ENCODE peak calls at places on chromosomes 16 and 17, in five cellular contexts. S is heart left ventricle; R is psoas muscle; I is CD8-positive, alpha-beta T cell; U is brain microvascular endothelial cell. K is an unnamed sample.

GRCh38 chr16:31273676-31274075 is 13.9 kb downstream of the ITGAM start:
- DNase-seq in I (no peak), U (no peak), R (no peak), S (no peak), K (no peak)

GRCh38 chr16:2511128-2511785 is 2.5 kb upstream of the ATP6V0C start:
- DNase-seq in I (no peak), S (peak; percentile 75), R (peak; percentile 78), U (peak; percentile 52), K (no peak)

GRCh38 chr17:66860204-66860603 is 25.3 kb downstream of the CACNG5 start:
- DNase-seq in S (no peak), I (no peak), U (no peak), R (no peak), K (no peak)

GRCh38 chr17:21549107-21549687 is 143.1 kb upstream of the KCNJ18 start:
- DNase-seq in R (no peak), S (no peak), I (no peak), U (peak; percentile 48), K (no peak)

GRCh38 chr16:55497558-55497957 is 11.3 kb upstream of the LPCAT2 start:
- DNase-seq in U (no peak), R (no peak), S (no peak), I (no peak), K (no peak)

GRCh38 chr17:73757324-73757942 is 113.2 kb upstream of the SDK2 start:
- DNase-seq in R (no peak), U (no peak), I (no peak), S (no peak), K (no peak)

GRCh38 chr17:14904406-14904805 is 360.7 kb downstream of the PMP22 start:
- DNase-seq in I (no peak), U (peak; percentile 19), S (no peak), R (no peak), K (no peak)

GRCh38 chr16:53872248-53873221 is 168.6 kb downstream of the FTO start:
- DNase-seq in U (peak; percentile 65), R (no peak), I (no peak), S (no peak), K (peak; percentile 39)

GRCh38 chr17:81821603-81822311 is 11.3 kb downstream of the MCRIP1 start:
- DNase-seq in R (peak; percentile 95), U (peak; percentile 35), S (peak; percentile 90), I (no peak), K (no peak)

DNA sequence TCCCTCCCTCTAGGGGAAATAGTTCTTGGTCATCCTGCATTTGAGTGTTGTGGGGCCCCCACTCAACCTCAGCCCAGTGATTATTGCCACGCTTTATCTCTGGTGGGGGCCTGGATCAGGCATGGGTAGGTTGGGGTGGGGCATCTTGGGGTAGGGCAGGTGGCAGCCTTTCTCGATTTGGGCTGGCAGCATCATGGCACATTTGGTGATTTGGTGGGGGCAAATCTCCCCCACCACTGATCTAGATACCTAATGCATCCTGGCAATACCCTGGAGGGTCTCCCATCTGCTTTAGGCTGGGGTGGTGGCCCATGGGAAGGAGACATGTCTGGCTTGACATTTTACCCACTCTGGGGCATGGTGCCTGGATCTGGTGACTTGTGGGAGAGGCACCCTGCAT is 40.2 kb downstream of the NLRP1 start:
- DNase-seq in R (no peak), S (no peak), U (no peak), I (no peak), K (no peak)
- H3K36me3 ChIP-seq in R (peaks cover 26% of the 10 kb centered on the region), S (peaks cover 47% of the 10 kb centered on the region), U (no peaks in the 10 kb centered on the region), I (peaks cover 70% of the 10 kb centered on the region), K (peaks cover 11% of the 10 kb centered on the region)

GRCh38 chr16:89688395-89688794 is 1.9 kb downstream of the CDK10 start:
- DNase-seq in U (no peak), R (no peak), I (no peak), S (peak; percentile 22), K (no peak)
- H3K36me3 ChIP-seq in U (peaks cover 33% of the 10 kb centered on the region), R (peaks cover 42% of the 10 kb centered on the region), I (peaks cover 22% of the 10 kb centered on the region), S (peaks cover 25% of the 10 kb centered on the region), K (peaks cover 19% of the 10 kb centered on the region)

GRCh38 chr16:88723911-88724310 is 17.6 kb downstream of the CTU2 start:
- DNase-seq in I (no peak), R (no peak), S (no peak), U (no peak), K (no peak)
- H3K36me3 ChIP-seq in I (peaks cover 11% of the 10 kb centered on the region), R (peaks cover 60% of the 10 kb centered on the region), S (peaks cover 92% of the 10 kb centered on the region), U (peaks cover 86% of the 10 kb centered on the region), K (peaks cover 72% of the 10 kb centered on the region)

GRCh38 chr16:87228363-87228762 is 88.8 kb downstream of the C16orf95 start:
- DNase-seq in I (no peak), S (no peak), R (no peak), U (no peak), K (no peak)
- H3K36me3 ChIP-seq in I (no peaks in the 10 kb centered on the region), S (no peaks in the 10 kb centered on the region), R (no peaks in the 10 kb centered on the region), U (no peaks in the 10 kb centered on the region), K (no peaks in the 10 kb centered on the region)

DNA sequence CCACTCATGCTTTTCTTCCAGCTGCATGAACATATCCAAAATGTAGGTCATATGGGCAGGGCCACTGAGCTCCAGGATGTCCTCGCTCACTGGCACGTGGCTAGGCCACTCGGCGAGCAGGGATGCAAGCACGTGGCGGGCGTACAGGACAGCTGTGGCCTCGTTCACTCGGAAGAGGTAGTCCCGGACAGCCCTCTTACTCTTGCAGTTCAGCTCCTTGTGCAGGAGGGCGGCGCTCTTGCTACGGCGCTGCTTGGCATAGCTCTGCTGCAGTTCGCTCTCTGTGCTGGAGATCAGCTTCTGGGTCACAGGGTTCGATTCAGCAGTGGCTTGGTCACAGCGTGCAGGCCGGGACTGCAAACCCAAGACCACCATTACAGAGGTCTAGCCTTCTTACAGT is 53.1 kb upstream of the ATP2A3 start:
- DNase-seq in R (no peak), S (no peak), U (no peak), I (no peak), K (no peak)
- H3K36me3 ChIP-seq in R (peaks cover 100% of the 10 kb centered on the region), S (peaks cover 99% of the 10 kb centered on the region), U (peaks cover 83% of the 10 kb centered on the region), I (peaks cover 62% of the 10 kb centered on the region), K (peaks cover 39% of the 10 kb centered on the region)

DNA sequence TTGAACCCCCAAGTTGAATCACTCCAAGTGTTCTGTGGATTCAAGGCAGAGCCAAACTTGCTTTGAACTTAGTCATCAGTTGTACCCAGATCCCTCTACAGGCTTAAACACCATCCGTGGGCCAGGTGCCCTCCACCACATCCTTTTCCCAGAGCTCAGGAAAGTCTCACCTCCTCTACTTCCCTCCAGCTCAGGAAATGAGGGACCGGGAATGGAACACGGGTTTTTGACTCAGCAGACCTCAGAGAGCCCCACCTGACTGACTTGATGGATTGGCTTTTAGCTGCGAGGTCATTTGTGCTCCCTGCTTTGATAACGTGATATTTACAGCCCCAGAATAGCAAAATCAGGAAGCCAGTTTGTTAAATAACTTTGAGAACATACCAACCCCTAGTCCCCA is 20.1 kb downstream of the GID4 start:
- DNase-seq in S (no peak), U (no peak), R (no peak), I (no peak), K (no peak)
- H3K36me3 ChIP-seq in S (peaks cover 76% of the 10 kb centered on the region), U (peaks cover 15% of the 10 kb centered on the region), R (peaks cover 88% of the 10 kb centered on the region), I (peaks cover 37% of the 10 kb centered on the region), K (peaks cover 18% of the 10 kb centered on the region)

DNA sequence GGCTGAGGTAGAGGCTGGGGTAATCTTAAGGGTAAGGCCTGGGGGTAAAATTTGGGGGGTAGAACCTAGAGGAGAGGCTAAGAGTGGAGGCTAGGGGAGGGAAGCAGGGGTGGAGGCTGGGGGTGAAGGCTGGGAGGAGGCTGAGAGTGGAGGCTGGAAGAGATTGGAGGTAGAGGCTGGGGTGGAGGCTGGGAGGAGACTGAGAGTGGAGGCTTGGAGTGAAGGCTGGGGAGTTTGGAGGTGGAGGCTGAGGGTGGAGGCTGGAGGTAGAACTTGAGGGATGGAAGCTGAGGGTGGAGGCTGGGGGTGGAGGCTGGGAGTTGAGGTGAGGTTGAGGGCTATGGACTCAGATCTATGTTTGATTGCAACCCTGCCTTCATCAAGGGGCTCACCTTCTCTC is 333.6 kb downstream of the C16orf95 start:
- DNase-seq in S (no peak), R (no peak), I (no peak), U (no peak), K (no peak)
- H3K36me3 ChIP-seq in S (no peaks in the 10 kb centered on the region), R (no peaks in the 10 kb centered on the region), I (no peaks in the 10 kb centered on the region), U (no peaks in the 10 kb centered on the region), K (no peaks in the 10 kb centered on the region)